ENCODE peak calls at places on chromosomes 1 and 21, in nine cellular contexts. L is AG09319, P is IMR-90, S is brain microvascular endothelial cell, K is epithelial cell of esophagus, H is AG09309, J is transverse colon, X is Calu3, T is bronchial epithelial cell. O is an unnamed sample.

GRCh38 chr1:164504699-164505098 is 54.3 kb upstream of the PBX1 start:
- DNase-seq in L (no peak), X (no peak), J (no peak), P (peak; percentile 2), H (no peak), S (peak; percentile 32), T (peak; percentile 82), K (peak; percentile 78), O (no peak)

GRCh38 chr1:228212966-228213844 is 5.4 kb downstream of the OBSCN start:
- DNase-seq in T (peak; percentile 70), K (peak; percentile 90), H (no peak), J (peak; percentile 91), S (peak; percentile 60), L (peak; percentile 41), P (peak; percentile 78), X (peak; percentile 90), O (peak; percentile 95)

GRCh38 chr1:179549368-179549700 is 26.4 kb downstream of the NPHS2 start:
- DNase-seq in H (no peak), S (no peak), L (no peak), P (no peak), X (no peak), J (no peak), K (no peak), T (no peak), O (no peak)

GRCh38 chr1:248670003-248670402 is 14.7 kb upstream of the OR2T27 start:
- DNase-seq in X (no peak), P (no peak), S (no peak), L (no peak), H (no peak), K (no peak), T (no peak), J (no peak), O (no peak)

GRCh38 chr1:44154665-44155064 is 13.2 kb upstream of the KLF18 start:
- DNase-seq in S (no peak), K (peak; percentile 90), P (no peak), X (peak; percentile 33), T (peak; percentile 94), H (no peak), L (no peak), J (no peak), O (no peak)

GRCh38 chr1:203388683-203389082 is 37.8 kb upstream of the FMOD start:
- DNase-seq in J (no peak), T (no peak), P (no peak), X (no peak), K (no peak), L (no peak), H (no peak), S (no peak), O (no peak)

GRCh38 chr21:42521384-42521783 is 7.7 kb downstream of the SLC37A1 start:
- DNase-seq in H (no peak), K (no peak), P (no peak), L (no peak), S (no peak), T (no peak), J (no peak), X (no peak), O (no peak)

GRCh38 chr21:15976807-15977206 is 247.0 kb downstream of the USP25 start:
- DNase-seq in T (no peak), J (no peak), X (peak; percentile 1), L (no peak), S (no peak), H (no peak), K (no peak), P (no peak), O (no peak)

GRCh38 chr1:171090604-171091003 is at the start of gene FMO3:
- DNase-seq in L (no peak), P (no peak), S (no peak), T (no peak), X (no peak), J (no peak), K (no peak), H (no peak), O (no peak)

GRCh38 chr1:64925594-64925993 is 40.8 kb downstream of the JAK1 start:
- DNase-seq in T (no peak), H (no peak), J (no peak), P (no peak), S (no peak), K (no peak), X (no peak), L (no peak), O (no peak)

GRCh38 chr1:25099343-25099951 is 132.9 kb downstream of the SYF2 start:
- DNase-seq in L (no peak), T (no peak), H (no peak), P (no peak), X (no peak), K (no peak), S (no peak), J (peak; percentile 23), O (no peak)

GRCh38 chr1:109167114-109167513 is 46.6 kb upstream of the SARS1 start:
- DNase-seq in S (peak; percentile 16), H (no peak), K (no peak), L (no peak), X (no peak), T (no peak), J (no peak), P (no peak), O (peak; percentile 89)

GRCh38 chr1:20847619-20848080 is 60.5 kb upstream of the HP1BP3 start:
- DNase-seq in P (peak; percentile 72), K (peak; percentile 40), H (no peak), S (no peak), T (peak; percentile 75), X (no peak), L (no peak), J (no peak), O (no peak)

GRCh38 chr1:207361910-207362309 is 40.4 kb downstream of the CD55 start:
- DNase-seq in L (no peak), X (no peak), K (peak; percentile 51), H (no peak), S (no peak), J (no peak), P (peak; percentile 23), T (peak; percentile 66), O (no peak)

GRCh38 chr1:54416435-54416834 is 10.2 kb upstream of the SSBP3 start:
- DNase-seq in X (no peak), K (no peak), P (no peak), T (no peak), L (no peak), J (peak; percentile 58), H (no peak), S (no peak), O (no peak)

DNA sequence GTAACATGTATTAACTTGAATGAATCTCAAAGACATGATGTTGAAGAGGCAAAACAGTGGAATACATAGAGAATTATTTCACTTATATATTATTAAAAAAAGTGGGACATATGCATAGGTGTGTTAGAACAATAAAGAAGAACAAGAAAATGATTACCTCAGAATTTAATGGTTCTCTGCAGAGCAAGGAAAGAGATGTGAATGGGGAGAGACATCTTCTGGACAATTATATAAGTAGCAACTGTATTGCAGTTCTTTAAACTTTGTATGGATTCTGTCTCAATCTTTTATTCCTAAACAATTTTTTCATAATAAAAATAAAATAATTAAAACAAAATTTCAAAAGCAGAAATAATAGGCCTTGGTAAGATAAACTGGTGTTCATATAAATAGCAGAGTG is 674.9 kb upstream of the ADGRL4 start:
- DNase-seq in K (no peak), L (no peak), H (no peak), P (no peak), T (no peak), J (no peak), S (no peak), X (no peak), O (no peak)
- TF ChIP-seq CTCF in K (no peak), L (no peak), H (no peak), P (no peak), T (no peak), J (no peak), S (no peak), X (no peak), O (no peak)

GRCh38 chr1:210416049-210416448 is 87.3 kb downstream of the HHAT start:
- DNase-seq in T (no peak), P (no peak), J (no peak), H (no peak), L (no peak), X (no peak), S (no peak), K (no peak), O (peak; percentile 25)
- TF ChIP-seq CTCF in T (no peak), P (peak; percentile 20), J (no peak), H (no peak), L (no peak), X (no peak), S (peak; percentile 44), K (no peak), O (peak; percentile 19)

DNA sequence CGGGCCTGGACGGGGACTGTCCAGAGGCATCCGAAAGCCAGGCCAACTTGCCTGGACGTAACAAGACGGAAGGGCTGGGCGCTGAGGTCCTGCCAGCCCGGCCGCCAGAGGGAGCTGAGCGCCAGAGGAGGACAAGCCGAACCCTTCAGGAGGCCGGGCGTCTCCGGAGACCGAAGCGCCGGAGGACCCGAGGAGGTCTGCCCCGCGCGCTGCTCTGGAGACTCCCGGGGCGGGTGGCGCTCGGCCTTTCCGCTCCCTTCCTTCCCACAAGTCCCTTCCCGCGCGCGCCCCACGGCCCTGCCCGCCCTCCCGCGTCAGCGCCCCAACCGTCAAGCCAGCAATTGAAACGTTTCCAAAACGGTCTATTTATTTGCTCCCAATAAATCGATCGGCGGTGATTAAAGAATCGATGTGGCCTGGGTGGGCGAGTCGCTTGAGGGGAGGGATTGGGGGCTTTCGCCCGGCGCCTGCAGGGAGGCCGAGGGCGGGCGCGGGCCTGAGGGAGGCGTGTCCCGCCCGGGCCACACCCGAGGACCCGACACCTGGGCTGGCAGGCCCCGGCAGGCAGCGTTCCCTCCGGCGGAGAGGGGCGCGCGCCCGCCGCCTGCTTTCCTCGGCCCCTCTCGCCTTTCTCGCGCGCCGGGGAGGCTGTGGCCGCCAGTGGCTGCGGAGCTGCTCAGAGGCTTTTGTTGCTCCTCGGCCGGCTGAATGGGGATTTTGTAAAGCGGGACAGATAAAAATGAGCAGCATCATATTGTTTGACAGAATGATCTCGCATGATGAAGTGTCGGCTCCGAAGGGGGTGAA is 5.2 kb upstream of the FOXD3 start:
- DNase-seq in K (peak; percentile 84), H (no peak), P (peak; percentile 41), L (peak; percentile 18), J (peak; percentile 81), S (peak; percentile 17), X (peak; percentile 95), T (peak; percentile 50), O (peak; percentile 86)
- TF ChIP-seq CTCF in K (peak; percentile 67), H (peak; percentile 57), P (peak; percentile 55), L (peak; percentile 46), J (peak; percentile 65), S (peak; percentile 72), X (peak; percentile 77), T (peak; percentile 85), O (peak; percentile 84)

GRCh38 chr1:91511386-91511785 is 10.7 kb downstream of the CDC7 start:
- DNase-seq in X (no peak), H (peak; percentile 13), L (peak; percentile 25), K (peak; percentile 49), T (peak; percentile 53), P (peak; percentile 68), S (peak; percentile 3), J (no peak), O (peak; percentile 66)

GRCh38 chr1:91515994-91516393 is 15.3 kb downstream of the CDC7 start:
- DNase-seq in J (no peak), L (no peak), S (no peak), T (no peak), H (no peak), P (no peak), K (no peak), X (no peak), O (no peak)

GRCh38 chr1:91510754-91511153 is 10.1 kb downstream of the CDC7 start:
- DNase-seq in K (no peak), P (no peak), X (no peak), S (no peak), J (no peak), H (no peak), L (no peak), T (no peak), O (no peak)

GRCh38 chr1:91507330-91507729 is 6.7 kb downstream of the CDC7 start:
- DNase-seq in T (no peak), K (no peak), S (no peak), H (no peak), L (no peak), X (no peak), J (no peak), P (no peak), O (peak; percentile 7)

GRCh38 chr1:91513160-91513559 is 12.5 kb downstream of the CDC7 start:
- DNase-seq in K (no peak), H (no peak), T (peak; percentile 7), P (peak; percentile 52), X (no peak), S (no peak), L (no peak), J (no peak), O (no peak)
- TF ChIP-seq CTCF in K (no peak), H (peak; percentile 31), T (no peak), P (peak; percentile 57), X (no peak), S (peak; percentile 25), L (peak; percentile 44), J (peak; percentile 39), O (no peak)